ENCODE peak calls at places on chromosomes 13 and 19, in seven cellular contexts. Q, O, W, G, S, F and R are unnamed samples. For H3K36me3, the result is how much of the 10 kb centered on the place peaks cover.

GRCh38 chr19:45146716-45147337 is 14.0 kb downstream of the NKPD1 start:
- DNase-seq in F (no peak), Q (no peak), W (no peak), S (no peak), G (no peak), O (no peak), R (no peak)

GRCh38 chr19:5719274-5719960 is 529 bp downstream of the LONP1 start:
- DNase-seq in G (no peak), W (no peak), S (no peak), Q (no peak), O (no peak), F (no peak), R (no peak)

GRCh38 chr13:110308377-110309158 is 1.5 kb downstream of the COL4A2 start:
- DNase-seq in W (no peak), S (peak), Q (peak), G (peak), O (no peak), F (no peak), R (no peak)

GRCh38 chr19:3466630-3467029 is 13.7 kb downstream of the SMIM24 start:
- DNase-seq in Q (no peak), F (no peak), O (no peak), G (no peak), S (no peak), W (no peak), R (no peak)

GRCh38 chr13:31064636-31065035 is 97.1 kb downstream of the HSPH1 start:
- DNase-seq in Q (no peak), F (no peak), G (no peak), S (no peak), O (no peak), W (no peak), R (no peak)

GRCh38 chr13:97028441-97029299 is 34.4 kb upstream of the OXGR1 start:
- DNase-seq in F (peak), W (peak), O (no peak), Q (peak), S (peak), G (peak), R (no peak)

GRCh38 chr13:37715606-37716015 is 117.0 kb upstream of the POSTN start:
- DNase-seq in Q (no peak), F (no peak), W (no peak), S (peak), G (no peak), O (no peak), R (no peak)

GRCh38 chr19:3369337-3370213 is 3.2 kb downstream of the NFIC start:
- DNase-seq in S (peak), O (no peak), Q (peak), G (peak), F (no peak), W (no peak), R (no peak)

GRCh38 chr13:102580552-102581169 is 16.1 kb upstream of the TPP2 start:
- DNase-seq in F (peak), O (no peak), G (peak), Q (peak), S (peak), W (no peak), R (peak)

GRCh38 chr13:30341815-30342570 is 34.6 kb upstream of the KATNAL1 start:
- DNase-seq in S (peak), F (peak), W (peak), G (peak), Q (peak), O (no peak), R (no peak)

GRCh38 chr19:39407644-39408391 is 1.2 kb downstream of the ZFP36 start:
- DNase-seq in W (peak), Q (peak), G (peak), S (peak), F (no peak), O (no peak), R (peak)

GRCh38 chr19:31348416-31349159 is 648 bp downstream of the TSHZ3 start:
- DNase-seq in O (no peak), G (peak), S (peak), Q (no peak), F (no peak), W (no peak), R (no peak)

GRCh38 chr19:4694211-4694987 is 24.3 kb upstream of the MYDGF start:
- DNase-seq in O (no peak), Q (no peak), S (peak), F (peak), G (peak), W (no peak), R (no peak)

GRCh38 chr13:101455863-101456262 is 3.4 kb downstream of the ITGBL1 start:
- DNase-seq in O (no peak), S (peak), Q (no peak), W (no peak), G (no peak), F (no peak), R (no peak)

GRCh38 chr19:45451181-45451849 is 16.5 kb upstream of the FOSB start:
- DNase-seq in W (no peak), Q (peak), O (peak), F (no peak), S (peak), G (peak), R (peak)

GRCh38 chr13:99905224-99905623 is 66.3 kb downstream of the ZIC5 start:
- DNase-seq in O (no peak), S (no peak), Q (no peak), F (no peak), W (no peak), G (no peak), R (no peak)

GRCh38 chr13:52449323-52450011 is 967 bp downstream of the VPS36 start:
- DNase-seq in S (no peak), W (no peak), Q (no peak), F (no peak), G (no peak), O (no peak), R (no peak)

GRCh38 chr19:11125994-11126685 is 29.4 kb downstream of the SPC24 start:
- DNase-seq in O (peak), Q (peak), W (peak), F (peak), S (peak), G (peak), R (peak)

GRCh38 chr13:24858953-24859352 is 95.0 kb downstream of the RNF17 start:
- DNase-seq in G (no peak), S (no peak), O (no peak), W (no peak), Q (no peak), F (no peak), R (no peak)

GRCh38 chr13:50864492-50864891 is 21.0 kb upstream of the DLEU7 start:
- DNase-seq in F (no peak), O (no peak), Q (no peak), W (no peak), S (no peak), G (no peak), R (no peak)

GRCh38 chr13:109998808-109999528 is 212.6 kb upstream of the IRS2 start:
- DNase-seq in O (no peak), Q (no peak), G (no peak), W (no peak), F (no peak), S (peak), R (no peak)

GRCh38 chr13:33446821-33447481 is 161.4 kb upstream of the STARD13 start:
- DNase-seq in Q (no peak), W (no peak), G (no peak), O (no peak), S (no peak), F (no peak), R (no peak)

GRCh38 chr19:36418287-36419001 is at the start of gene ZFP82:
- DNase-seq in S (peak), W (peak), G (peak), Q (peak), F (no peak), O (peak), R (peak)

GRCh38 chr19:1068111-1069001 is 1.4 kb downstream of the ARHGAP45 start:
- DNase-seq in O (peak), S (no peak), F (no peak), Q (peak), W (no peak), G (no peak), R (peak)
- H3K4me3 ChIP-seq in O (peak), S (no peak), F (peak), Q (peak), W (no peak), G (no peak), R (peak)

DNA sequence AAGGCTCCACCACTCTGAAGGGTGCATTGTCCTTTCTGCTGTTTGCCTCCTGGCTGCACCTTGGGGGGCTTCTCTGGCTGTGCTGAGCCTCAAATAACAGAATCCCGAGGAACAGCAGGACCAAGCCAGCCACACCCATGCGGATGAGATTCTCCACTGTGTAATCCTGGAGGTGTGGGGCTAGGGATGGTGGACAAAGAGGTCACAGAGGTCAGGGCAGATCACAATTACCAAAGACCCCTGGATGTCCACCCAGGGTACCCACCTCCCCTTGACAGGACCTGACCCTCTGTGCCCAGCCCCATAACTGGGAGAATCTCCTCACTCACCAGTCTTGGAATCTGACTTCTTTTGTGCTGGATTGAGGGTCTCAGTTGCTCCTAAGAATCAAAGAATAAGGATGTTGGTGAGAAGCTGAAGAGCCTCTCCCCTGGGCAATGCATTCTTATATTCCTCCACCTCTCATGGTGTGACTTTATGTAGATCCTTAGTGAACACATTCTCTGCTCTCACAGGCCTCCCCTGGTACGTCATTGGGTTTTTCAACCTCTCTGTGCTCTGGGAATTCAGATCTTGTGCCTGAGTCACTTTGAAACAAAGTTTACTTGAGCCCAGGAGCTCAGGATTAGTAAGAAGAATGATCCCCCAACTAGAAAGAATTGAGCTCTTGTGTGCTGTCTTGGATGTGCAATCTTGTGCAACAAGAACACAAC is 5.2 kb downstream of the LILRA4 start:
- DNase-seq in O (no peak), W (no peak), S (no peak), Q (no peak), F (no peak), G (no peak), R (no peak)
- H3K36me3 ChIP-seq in O (under half), W (under half), S (under half), Q (under half), F (under half), G (under half), R (under half)

GRCh38 chr13:40069173-40070044 is 413.9 kb downstream of the COG6 start:
- DNase-seq in W (peak), Q (peak), F (peak), S (peak), O (peak), G (peak), R (peak)
- H3K4me3 ChIP-seq in W (no peak), Q (no peak), F (no peak), S (no peak), O (no peak), G (no peak), R (no peak)

GRCh38 chr19:21147540-21147939 is 5.7 kb downstream of the ZNF431 start:
- DNase-seq in S (no peak), F (no peak), Q (no peak), O (no peak), W (no peak), G (no peak), R (no peak)
- H3K36me3 ChIP-seq in S (under half), F (under half), Q (under half), O (under half), W (under half), G (under half), R (under half)